ENCODE peak calls at places on chromosomes 4 and X, in six cellular contexts. V is body of pancreas, N is K562, A is heart left ventricle, L is upper lobe of left lung, C is WTC11. U is an unnamed sample.
A peak's percentile ranks its signal among the peaks of the same experiment; 100 is the strongest.

GRCh38 chrX:13069771-13070410 is 25.5 kb upstream of the FAM9C start:
- DNase-seq in V (no peak), N (peak; percentile 27), A (no peak), L (no peak), C (no peak), U (no peak)

GRCh38 chr4:164481306-164482091 is 272.4 kb upstream of the SMIM31 start:
- DNase-seq in V (no peak), N (no peak), A (no peak), L (no peak), C (no peak), U (no peak)

GRCh38 chr4:177451108-177451500 is 8.9 kb upstream of the AGA start:
- DNase-seq in V (no peak), N (no peak), A (no peak), L (no peak), C (no peak), U (no peak)

GRCh38 chr4:8558080-8558960 is 21.9 kb upstream of the GPR78 start:
- DNase-seq in V (no peak), N (no peak), A (no peak), L (peak; percentile 32), C (no peak), U (no peak)

GRCh38 chrX:40189018-40189417 is 91.3 kb upstream of the BCOR start:
- DNase-seq in V (no peak), N (no peak), A (no peak), L (no peak), C (no peak), U (no peak)

GRCh38 chrX:132774312-132774711 is 184.1 kb downstream of the HS6ST2 start:
- DNase-seq in V (no peak), N (peak; percentile 0), A (no peak), L (no peak), C (no peak), U (no peak)

GRCh38 chr4:73341454-73341853 is 62.6 kb upstream of the ALB start:
- DNase-seq in V (peak; percentile 68), N (peak; percentile 67), A (no peak), L (no peak), C (peak; percentile 50), U (no peak)

GRCh38 chr4:138310991-138311390 is 68.8 kb upstream of the SLC7A11 start:
- DNase-seq in V (no peak), N (no peak), A (no peak), L (no peak), C (no peak), U (no peak)

GRCh38 chr4:2249526-2249991 is 7.6 kb upstream of the HAUS3 start:
- DNase-seq in V (no peak), N (no peak), A (no peak), L (peak; percentile 57), C (no peak), U (no peak)

GRCh38 chrX:2451456-2452316 is 49.1 kb downstream of the DHRSX start:
- DNase-seq in V (no peak), N (peak; percentile 85), A (no peak), L (no peak), C (peak; percentile 44), U (no peak)

GRCh38 chrX:7158468-7158990 is 10.6 kb upstream of the PUDP start:
- DNase-seq in V (no peak), N (no peak), A (no peak), L (no peak), C (no peak), U (no peak)

GRCh38 chr4:159828687-159829086 is 725.8 kb downstream of the RAPGEF2 start:
- DNase-seq in V (no peak), N (no peak), A (no peak), L (no peak), C (no peak), U (no peak)

GRCh38 chr4:72631296-72631695 is 62.3 kb upstream of the ADAMTS3 start:
- DNase-seq in V (no peak), N (peak; percentile 10), A (no peak), L (no peak), C (no peak), U (no peak)

GRCh38 chr4:121738780-121739547 is 26.0 kb downstream of the SMIM43 start:
- DNase-seq in V (no peak), N (no peak), A (peak; percentile 34), L (no peak), C (no peak), U (no peak)

GRCh38 chr4:102103368-102103767 is 241.9 kb downstream of the SLC39A8 start:
- DNase-seq in V (no peak), N (no peak), A (no peak), L (no peak), C (no peak), U (no peak)

GRCh38 chr4:109826719-109827118 is 1.1 kb upstream of the RRH start:
- DNase-seq in V (no peak), N (peak; percentile 20), A (no peak), L (no peak), C (no peak), U (no peak)

GRCh38 chrX:119729408-119730201 is 28.8 kb upstream of the SOWAHD start:
- DNase-seq in V (peak; percentile 54), N (peak; percentile 69), A (peak; percentile 59), L (no peak), C (peak; percentile 59), U (peak; percentile 30)

GRCh38 chrX:17412692-17413091 is 37.7 kb downstream of the NHS start:
- DNase-seq in V (no peak), N (no peak), A (no peak), L (no peak), C (no peak), U (no peak)

GRCh38 chr4:88690355-88690754 is 7.3 kb downstream of the NAP1L5 start:
- DNase-seq in V (no peak), N (peak; percentile 30), A (no peak), L (no peak), C (no peak), U (no peak)

GRCh38 chrX:109927663-109928273 is 75.1 kb upstream of the TMEM164 start:
- DNase-seq in V (no peak), N (no peak), A (peak; percentile 16), L (no peak), C (no peak), U (no peak)

DNA sequence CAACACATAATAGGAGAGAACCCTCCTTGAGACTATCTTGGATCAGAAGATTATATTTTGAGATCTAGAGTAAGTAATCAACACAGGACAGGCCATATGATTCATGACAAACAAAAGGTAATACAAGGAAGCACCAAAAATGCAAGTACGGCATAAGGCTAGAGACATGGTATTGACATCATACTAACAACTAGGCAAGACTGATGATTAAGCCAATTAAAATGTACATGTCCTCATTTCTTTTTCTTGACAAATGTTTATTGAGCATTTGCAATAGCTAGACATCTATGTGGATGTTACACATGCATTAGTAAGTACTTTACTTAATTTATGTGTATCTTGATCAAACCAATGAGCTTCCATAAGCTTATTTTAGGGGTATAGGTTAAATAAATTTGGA is 695.7 kb upstream of the GALNTL6 start:
- DNase-seq in V (no peak), N (no peak), A (no peak), L (no peak), C (no peak), U (no peak)
- TF ChIP-seq CTCF in V (no peak), N (no peak), A (no peak), L (no peak), C (no peak), U (no peak)

DNA sequence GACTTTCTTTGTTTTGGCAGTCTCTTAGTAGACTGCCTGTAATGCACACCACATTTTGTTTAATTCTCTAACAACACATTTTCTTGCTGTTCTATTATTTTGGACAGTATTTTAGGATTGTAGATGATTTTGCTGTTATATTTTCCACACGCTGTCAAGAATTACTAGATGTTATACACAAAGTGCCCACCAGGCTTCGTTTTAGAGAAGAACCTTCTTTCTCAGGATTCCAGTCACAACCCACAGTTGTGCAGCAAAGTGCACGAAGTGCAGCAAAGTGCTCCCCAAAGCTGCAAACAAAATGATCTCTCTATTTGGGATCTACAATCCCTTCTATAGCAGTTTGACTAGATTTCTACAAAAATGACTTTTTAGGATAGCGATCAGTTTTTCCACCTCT is 2.4 kb downstream of the ZNF141 start:
- DNase-seq in V (no peak), N (no peak), A (no peak), L (no peak), C (no peak), U (no peak)
- TF ChIP-seq CTCF in V (peak; percentile 5), N (no peak), A (peak; percentile 22), L (no peak), C (no peak), U (no peak)

DNA sequence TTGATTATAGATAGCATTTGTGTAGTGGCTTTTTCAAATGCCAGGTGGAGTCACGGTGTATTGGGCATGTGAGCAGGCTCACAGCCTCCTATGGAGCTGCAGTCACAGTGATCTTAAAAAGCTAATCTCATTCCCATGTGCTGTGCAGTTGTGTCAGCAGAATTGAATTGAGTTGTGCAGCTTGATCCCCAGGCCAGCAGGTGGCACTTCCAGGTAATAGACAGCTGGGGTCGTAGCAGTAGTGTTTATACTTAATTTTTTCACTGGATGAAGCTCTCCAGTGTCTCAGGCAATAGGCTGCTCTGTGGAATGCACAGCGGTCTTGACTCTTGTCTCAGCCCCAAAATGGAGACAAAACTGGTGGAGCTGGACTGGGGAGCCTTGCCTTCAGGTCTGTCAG is 1028.1 kb downstream of the SH3BGRL start:
- DNase-seq in V (no peak), N (no peak), A (no peak), L (no peak), C (no peak), U (no peak)
- TF ChIP-seq CTCF in V (no peak), N (no peak), A (no peak), L (no peak), C (no peak), U (no peak)

GRCh38 chr4:25162566-25162965 is 2.3 kb upstream of the SEPSECS start:
- DNase-seq in V (no peak), N (no peak), A (no peak), L (no peak), C (no peak), U (no peak)

GRCh38 chr4:25158817-25159216 is 1.4 kb downstream of the SEPSECS start:
- DNase-seq in V (no peak), N (no peak), A (no peak), L (no peak), C (no peak), U (no peak)

GRCh38 chr4:25161599-25161960 is 1.3 kb upstream of the SEPSECS start:
- DNase-seq in V (no peak), N (peak; percentile 30), A (no peak), L (no peak), C (no peak), U (no peak)

GRCh38 chr4:25160714-25161598 is 707 bp upstream of the SEPSECS start:
- DNase-seq in V (no peak), N (peak; percentile 14), A (no peak), L (no peak), C (no peak), U (no peak)

DNA sequence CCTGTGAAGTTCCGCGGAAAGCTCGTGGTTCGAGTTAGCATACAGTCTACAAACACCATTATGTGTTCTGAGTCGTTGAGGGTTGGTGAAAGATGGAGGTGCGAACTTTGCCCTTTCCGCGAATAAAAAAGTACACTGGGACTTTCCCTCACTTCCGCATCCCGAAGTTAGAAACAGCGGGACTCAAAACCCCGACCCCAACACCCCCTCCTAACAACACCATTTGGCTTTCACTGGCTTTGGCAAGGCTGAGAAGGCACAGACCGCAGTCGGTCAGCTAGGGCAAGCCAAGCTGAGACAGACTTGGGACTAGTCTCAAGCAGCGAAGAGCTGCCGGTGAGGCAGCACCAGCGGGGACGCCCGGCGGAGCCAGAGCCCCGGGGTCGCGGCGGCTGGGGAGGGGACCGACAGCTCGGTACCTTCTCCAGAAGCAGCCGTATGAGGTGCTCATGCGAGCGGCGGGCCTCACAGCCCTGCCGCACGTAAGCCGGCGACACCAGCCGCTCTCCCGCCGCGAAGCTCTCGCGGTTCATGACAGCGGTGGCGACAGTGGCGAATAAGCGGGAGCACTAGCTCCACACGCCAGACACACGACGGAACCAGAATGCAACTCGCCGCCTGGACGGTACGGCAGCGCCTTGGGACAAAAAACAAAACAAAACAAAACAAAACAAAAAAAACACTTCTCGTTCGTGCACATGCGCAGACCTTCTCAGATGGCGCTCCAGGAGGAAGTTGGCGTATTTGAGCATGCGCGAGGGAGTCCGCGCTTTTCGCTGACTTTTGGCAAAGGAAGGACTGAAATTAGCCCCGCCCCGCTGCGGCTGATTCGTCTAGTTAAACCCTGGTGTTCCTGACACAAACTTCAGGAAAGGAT is at the start of gene SEPSECS:
- DNase-seq in V (peak; percentile 99), N (peak; percentile 98), A (peak; percentile 98), L (peak; percentile 93), C (peak; percentile 87), U (peak; percentile 84)
- TF ChIP-seq CTCF in V (no peak), N (no peak), A (no peak), L (no peak), C (no peak), U (no peak)

U was measured in activated B cell treated with CpG ODN at 0.5 μM for 24 hours.